ENCODE peak calls at places on chromosomes 7 and 10, in four cellular contexts. N is activated T-cell treated with anti-CD3 and anti-CD28 coated beads, Interleukin-2, amount 50 U/mL, for 1 hour; S is HEK293T; U is MM.1S. K is an unnamed sample.

GRCh38 chr10:118569241-118569881 is 26.1 kb downstream of the PRLHR start:
- DNase-seq in N (no peak), S (no peak), U (no peak), K (peak)

GRCh38 chr10:125554016-125554703 is 128.8 kb downstream of the TEX36 start:
- DNase-seq in N (no peak), S (no peak), U (no peak), K (no peak)

GRCh38 chr7:126696639-126697038 is 556.1 kb downstream of the GRM8 start:
- DNase-seq in N (no peak), S (no peak), U (no peak), K (no peak)

GRCh38 chr10:43479275-43479674 is 42.4 kb downstream of the ZNF487 start:
- DNase-seq in N (no peak), S (no peak), U (no peak), K (no peak)

GRCh38 chr7:158828343-158829020 is 827 bp downstream of the ESYT2 start:
- DNase-seq in N (peak), S (peak), U (no peak), K (no peak)

GRCh38 chr7:135977020-135977741 is at the start of gene MTPN:
- DNase-seq in N (peak), S (peak), U (peak), K (peak)

GRCh38 chr10:68561804-68562649 is 1.9 kb downstream of the TET1 start:
- DNase-seq in N (peak), S (peak), U (no peak), K (no peak)

GRCh38 chr10:31745612-31746376 is 182.8 kb downstream of the ARHGAP12 start:
- DNase-seq in N (no peak), S (no peak), U (no peak), K (no peak)

GRCh38 chr7:86785641-86786040 is 141.9 kb downstream of the GRM3 start:
- DNase-seq in N (no peak), S (no peak), U (peak), K (no peak)

GRCh38 chr10:17348111-17349008 is 106.0 kb downstream of the ST8SIA6 start:
- DNase-seq in N (no peak), S (peak), U (no peak), K (no peak)

GRCh38 chr7:36016648-36017047 is 136.4 kb upstream of the EEPD1 start:
- DNase-seq in N (no peak), S (no peak), U (no peak), K (peak)

GRCh38 chr10:132944510-132944909 is 2.1 kb upstream of the CFAP46 start:
- DNase-seq in N (no peak), S (no peak), U (no peak), K (no peak)

GRCh38 chr7:140284062-140284461 is 107.3 kb upstream of the KDM7A start:
- DNase-seq in N (no peak), S (no peak), U (no peak), K (no peak)

GRCh38 chr7:99141756-99142726 is 1.9 kb downstream of the SMURF1 start:
- DNase-seq in N (peak), S (peak), U (no peak), K (peak)

GRCh38 chr7:8620169-8620568 is 186.8 kb downstream of the NXPH1 start:
- DNase-seq in N (no peak), S (no peak), U (no peak), K (no peak)

GRCh38 chr10:42691361-42692120 is 53.2 kb upstream of the ZNF33B start:
- DNase-seq in N (no peak), S (no peak), U (no peak), K (no peak)

GRCh38 chr7:1505731-1506550 is 1.8 kb upstream of the INTS1 start:
- DNase-seq in N (no peak), S (no peak), U (no peak), K (no peak)

GRCh38 chr10:53664620-53665019 is 892.0 kb upstream of the MBL2 start:
- DNase-seq in N (no peak), S (no peak), U (no peak), K (no peak)

GRCh38 chr10:87656431-87657072 is 3.1 kb upstream of the PAPSS2 start:
- DNase-seq in N (no peak), S (peak), U (peak), K (no peak)

GRCh38 chr7:49775949-49776443 is 2.6 kb downstream of the VWC2 start:
- DNase-seq in N (no peak), S (no peak), U (no peak), K (no peak)

GRCh38 chr7:12864470-12865046 is 177.1 kb downstream of the ARL4A start:
- DNase-seq in N (no peak), S (no peak), U (no peak), K (no peak)

GRCh38 chr7:17369686-17370426 is 71.4 kb downstream of the AHR start:
- DNase-seq in N (no peak), S (no peak), U (no peak), K (no peak)

K was measured in vagina.